ENCODE peak calls at places on chromosomes 7 and 10, in six cellular contexts. G, V, T, W, C and F are unnamed samples.

GRCh38 chr10:117217196-117217761 is 20.0 kb downstream of the KCNK18 start:
- DNase-seq in W (no peak), G (peak; percentile 36), V (peak; percentile 34), C (no peak), T (no peak), F (no peak)

GRCh38 chr10:42428534-42428933 is 209.8 kb downstream of the ZNF33B start:
- DNase-seq in V (peak; percentile 9), C (no peak), T (no peak), G (no peak), W (no peak), F (peak; percentile 33)

GRCh38 chr7:150420242-150420641 is 30.2 kb upstream of the GIMAP8 start:
- DNase-seq in T (no peak), C (no peak), V (no peak), G (no peak), W (no peak), F (no peak)

GRCh38 chr10:87659571-87660483 is at the start of gene PAPSS2:
- DNase-seq in W (no peak), C (no peak), V (peak; percentile 68), T (no peak), G (peak; percentile 42), F (peak; percentile 75)

GRCh38 chr10:14072541-14072940 is 258.2 kb downstream of the FRMD4A start:
- DNase-seq in G (no peak), T (no peak), V (no peak), W (no peak), C (no peak), F (peak; percentile 58)

GRCh38 chr7:121504478-121504877 is 108.4 kb upstream of the FAM3C start:
- DNase-seq in T (no peak), C (no peak), V (peak; percentile 89), G (peak; percentile 14), W (no peak), F (peak; percentile 43)

GRCh38 chr7:27091125-27091524 is 4.7 kb downstream of the HOXA1 start:
- DNase-seq in V (no peak), T (no peak), C (no peak), G (no peak), W (no peak), F (no peak)

GRCh38 chr7:21365866-21366624 is 61.8 kb upstream of the SP4 start:
- DNase-seq in T (no peak), W (peak; percentile 84), C (no peak), V (no peak), G (peak; percentile 40), F (peak; percentile 72)

GRCh38 chr10:84820121-84820520 is 491.7 kb downstream of the CCSER2 start:
- DNase-seq in W (no peak), G (no peak), V (peak; percentile 21), C (no peak), T (no peak), F (no peak)

GRCh38 chr10:17239276-17239660 is 11.2 kb downstream of the VIM start:
- DNase-seq in W (no peak), G (no peak), C (no peak), T (no peak), V (no peak), F (peak; percentile 42)

GRCh38 chr7:66837007-66837406 is 84.0 kb upstream of the TMEM248 start:
- DNase-seq in T (no peak), C (no peak), G (no peak), V (peak; percentile 43), W (no peak), F (peak; percentile 59)

GRCh38 chr10:88763441-88763840 is 3.6 kb downstream of the LIPN start:
- DNase-seq in G (no peak), T (no peak), V (no peak), W (no peak), C (no peak), F (no peak)

GRCh38 chr7:158987691-158988090 is 131.3 kb downstream of the DYNC2I1 start:
- DNase-seq in G (no peak), T (no peak), W (no peak), C (no peak), V (no peak), F (no peak)

GRCh38 chr7:47288060-47288459 is 293.9 kb downstream of the TNS3 start:
- DNase-seq in T (no peak), C (no peak), W (no peak), G (no peak), V (no peak), F (no peak)

GRCh38 chr7:133873631-133874030 is 253.5 kb upstream of the LRGUK start:
- DNase-seq in V (no peak), C (no peak), W (no peak), T (no peak), G (no peak), F (no peak)

GRCh38 chr10:117346574-117346973 is 28.7 kb downstream of the PDZD8 start:
- DNase-seq in W (no peak), G (no peak), C (no peak), V (no peak), T (no peak), F (no peak)